ENCODE peak calls at places on chromosomes 13 and 19, in nine cellular contexts. One of them, this sample, is unnamed.

GRCh38 chr19:4523306-4524110 is 5.2 kb upstream of the PLIN4 start:
- DNase-seq in Jurkat, Clone E6-1: no peak
- DNase-seq in fibroblast of pulmonary artery: peak; percentile 49
- DNase-seq in AG04450: no peak
- DNase-seq in left ventricle myocardium inferior: peak; percentile 51
- DNase-seq in epithelial cell of esophagus: peak; percentile 36
- DNase-seq in neuronal stem cell: no peak
- DNase-seq in heart left ventricle: peak; percentile 80
- DNase-seq in IMR-90: peak; percentile 10
- DNase-seq in this sample: no peak

GRCh38 chr19:3055741-3056453 is 6.4 kb downstream of the TLE5 start:
- DNase-seq in IMR-90: no peak
- DNase-seq in fibroblast of pulmonary artery: no peak
- DNase-seq in Jurkat, Clone E6-1: no peak
- DNase-seq in left ventricle myocardium inferior: no peak
- DNase-seq in AG04450: no peak
- DNase-seq in epithelial cell of esophagus: peak; percentile 96
- DNase-seq in neuronal stem cell: no peak
- DNase-seq in heart left ventricle: no peak
- DNase-seq in this sample: no peak

GRCh38 chr19:6551607-6552450 is 21.0 kb downstream of the TNFSF9 start:
- DNase-seq in AG04450: no peak
- DNase-seq in Jurkat, Clone E6-1: peak; percentile 76
- DNase-seq in IMR-90: no peak
- DNase-seq in epithelial cell of esophagus: no peak
- DNase-seq in left ventricle myocardium inferior: no peak
- DNase-seq in neuronal stem cell: no peak
- DNase-seq in fibroblast of pulmonary artery: no peak
- DNase-seq in heart left ventricle: no peak
- DNase-seq in this sample: no peak

GRCh38 chr13:88235441-88235840 is 564.3 kb downstream of the SLITRK5 start:
- DNase-seq in IMR-90: no peak
- DNase-seq in Jurkat, Clone E6-1: no peak
- DNase-seq in epithelial cell of esophagus: no peak
- DNase-seq in fibroblast of pulmonary artery: no peak
- DNase-seq in neuronal stem cell: no peak
- DNase-seq in heart left ventricle: no peak
- DNase-seq in left ventricle myocardium inferior: no peak
- DNase-seq in AG04450: no peak
- DNase-seq in this sample: no peak

GRCh38 chr19:11381535-11382369 is 2.4 kb downstream of the EPOR start:
- DNase-seq in heart left ventricle: peak; percentile 88
- DNase-seq in Jurkat, Clone E6-1: peak; percentile 64
- DNase-seq in epithelial cell of esophagus: peak; percentile 89
- DNase-seq in IMR-90: peak; percentile 88
- DNase-seq in fibroblast of pulmonary artery: peak; percentile 87
- DNase-seq in left ventricle myocardium inferior: peak; percentile 76
- DNase-seq in neuronal stem cell: peak; percentile 83
- DNase-seq in AG04450: no peak
- DNase-seq in this sample: no peak

GRCh38 chr13:37690361-37690760 is 91.8 kb upstream of the POSTN start:
- DNase-seq in fibroblast of pulmonary artery: no peak
- DNase-seq in Jurkat, Clone E6-1: no peak
- DNase-seq in neuronal stem cell: no peak
- DNase-seq in epithelial cell of esophagus: peak; percentile 2
- DNase-seq in left ventricle myocardium inferior: no peak
- DNase-seq in IMR-90: no peak
- DNase-seq in heart left ventricle: no peak
- DNase-seq in AG04450: no peak
- DNase-seq in this sample: no peak

GRCh38 chr19:30085394-30085793 is 143.4 kb downstream of the URI1 start:
- DNase-seq in heart left ventricle: peak; percentile 48
- DNase-seq in epithelial cell of esophagus: no peak
- DNase-seq in IMR-90: no peak
- DNase-seq in neuronal stem cell: no peak
- DNase-seq in fibroblast of pulmonary artery: no peak
- DNase-seq in left ventricle myocardium inferior: no peak
- DNase-seq in Jurkat, Clone E6-1: no peak
- DNase-seq in AG04450: no peak
- DNase-seq in this sample: no peak

GRCh38 chr19:5977222-5977784 is 637 bp downstream of the RANBP3 start:
- DNase-seq in IMR-90: no peak
- DNase-seq in left ventricle myocardium inferior: no peak
- DNase-seq in epithelial cell of esophagus: no peak
- DNase-seq in Jurkat, Clone E6-1: no peak
- DNase-seq in neuronal stem cell: no peak
- DNase-seq in fibroblast of pulmonary artery: no peak
- DNase-seq in heart left ventricle: no peak
- DNase-seq in AG04450: no peak
- DNase-seq in this sample: no peak

GRCh38 chr13:98083507-98083906 is 59.4 kb upstream of the FARP1 start:
- DNase-seq in epithelial cell of esophagus: peak; percentile 56
- DNase-seq in neuronal stem cell: no peak
- DNase-seq in left ventricle myocardium inferior: no peak
- DNase-seq in AG04450: peak; percentile 83
- DNase-seq in fibroblast of pulmonary artery: peak; percentile 90
- DNase-seq in Jurkat, Clone E6-1: no peak
- DNase-seq in IMR-90: peak; percentile 98
- DNase-seq in heart left ventricle: no peak
- DNase-seq in this sample: no peak

GRCh38 chr13:74755065-74755464 is 620.9 kb upstream of the KLF12 start:
- DNase-seq in AG04450: no peak
- DNase-seq in left ventricle myocardium inferior: no peak
- DNase-seq in neuronal stem cell: no peak
- DNase-seq in epithelial cell of esophagus: no peak
- DNase-seq in fibroblast of pulmonary artery: no peak
- DNase-seq in heart left ventricle: no peak
- DNase-seq in Jurkat, Clone E6-1: no peak
- DNase-seq in IMR-90: no peak
- DNase-seq in this sample: no peak

GRCh38 chr13:44713793-44714469 is 137.8 kb upstream of the TSC22D1 start:
- DNase-seq in IMR-90: peak; percentile 94
- DNase-seq in AG04450: peak; percentile 84
- DNase-seq in heart left ventricle: no peak
- DNase-seq in epithelial cell of esophagus: peak; percentile 93
- DNase-seq in Jurkat, Clone E6-1: no peak
- DNase-seq in fibroblast of pulmonary artery: peak; percentile 92
- DNase-seq in neuronal stem cell: no peak
- DNase-seq in left ventricle myocardium inferior: no peak
- DNase-seq in this sample: no peak

GRCh38 chr13:113029487-113030258 is 60.7 kb downstream of the MCF2L start:
- DNase-seq in fibroblast of pulmonary artery: peak; percentile 15
- DNase-seq in epithelial cell of esophagus: no peak
- DNase-seq in left ventricle myocardium inferior: no peak
- DNase-seq in neuronal stem cell: peak; percentile 59
- DNase-seq in IMR-90: no peak
- DNase-seq in heart left ventricle: no peak
- DNase-seq in AG04450: no peak
- DNase-seq in Jurkat, Clone E6-1: no peak
- DNase-seq in this sample: no peak

GRCh38 chr13:45604892-45605291 is 10.6 kb downstream of the ERICH6B start:
- DNase-seq in epithelial cell of esophagus: no peak
- DNase-seq in neuronal stem cell: no peak
- DNase-seq in fibroblast of pulmonary artery: no peak
- DNase-seq in AG04450: no peak
- DNase-seq in Jurkat, Clone E6-1: no peak
- DNase-seq in left ventricle myocardium inferior: no peak
- DNase-seq in heart left ventricle: no peak
- DNase-seq in IMR-90: no peak
- DNase-seq in this sample: no peak

GRCh38 chr19:49133621-49134454 is 14.5 kb downstream of the PPFIA3 start:
- DNase-seq in fibroblast of pulmonary artery: peak; percentile 58
- DNase-seq in left ventricle myocardium inferior: peak; percentile 71
- DNase-seq in AG04450: no peak
- DNase-seq in epithelial cell of esophagus: peak; percentile 86
- DNase-seq in heart left ventricle: peak; percentile 86
- DNase-seq in Jurkat, Clone E6-1: no peak
- DNase-seq in neuronal stem cell: no peak
- DNase-seq in IMR-90: peak; percentile 70
- DNase-seq in this sample: no peak

GRCh38 chr19:4229179-4229931 is at the start of gene EBI3:
- DNase-seq in fibroblast of pulmonary artery: peak; percentile 63
- DNase-seq in AG04450: no peak
- DNase-seq in IMR-90: peak; percentile 65
- DNase-seq in neuronal stem cell: no peak
- DNase-seq in left ventricle myocardium inferior: peak; percentile 36
- DNase-seq in heart left ventricle: no peak
- DNase-seq in Jurkat, Clone E6-1: no peak
- DNase-seq in epithelial cell of esophagus: no peak
- DNase-seq in this sample: no peak

GRCh38 chr13:111948281-111948680 is 118.7 kb upstream of the SOX1 start:
- DNase-seq in IMR-90: no peak
- DNase-seq in Jurkat, Clone E6-1: no peak
- DNase-seq in epithelial cell of esophagus: no peak
- DNase-seq in fibroblast of pulmonary artery: no peak
- DNase-seq in neuronal stem cell: no peak
- DNase-seq in AG04450: no peak
- DNase-seq in heart left ventricle: no peak
- DNase-seq in left ventricle myocardium inferior: no peak
- DNase-seq in this sample: no peak

GRCh38 chr13:35855531-35856019 is 275.6 kb downstream of the DCLK1 start:
- DNase-seq in left ventricle myocardium inferior: no peak
- DNase-seq in Jurkat, Clone E6-1: no peak
- DNase-seq in neuronal stem cell: peak; percentile 8
- DNase-seq in epithelial cell of esophagus: peak; percentile 89
- DNase-seq in IMR-90: no peak
- DNase-seq in fibroblast of pulmonary artery: peak; percentile 21
- DNase-seq in heart left ventricle: no peak
- DNase-seq in AG04450: no peak
- DNase-seq in this sample: peak; percentile 75

DNA sequence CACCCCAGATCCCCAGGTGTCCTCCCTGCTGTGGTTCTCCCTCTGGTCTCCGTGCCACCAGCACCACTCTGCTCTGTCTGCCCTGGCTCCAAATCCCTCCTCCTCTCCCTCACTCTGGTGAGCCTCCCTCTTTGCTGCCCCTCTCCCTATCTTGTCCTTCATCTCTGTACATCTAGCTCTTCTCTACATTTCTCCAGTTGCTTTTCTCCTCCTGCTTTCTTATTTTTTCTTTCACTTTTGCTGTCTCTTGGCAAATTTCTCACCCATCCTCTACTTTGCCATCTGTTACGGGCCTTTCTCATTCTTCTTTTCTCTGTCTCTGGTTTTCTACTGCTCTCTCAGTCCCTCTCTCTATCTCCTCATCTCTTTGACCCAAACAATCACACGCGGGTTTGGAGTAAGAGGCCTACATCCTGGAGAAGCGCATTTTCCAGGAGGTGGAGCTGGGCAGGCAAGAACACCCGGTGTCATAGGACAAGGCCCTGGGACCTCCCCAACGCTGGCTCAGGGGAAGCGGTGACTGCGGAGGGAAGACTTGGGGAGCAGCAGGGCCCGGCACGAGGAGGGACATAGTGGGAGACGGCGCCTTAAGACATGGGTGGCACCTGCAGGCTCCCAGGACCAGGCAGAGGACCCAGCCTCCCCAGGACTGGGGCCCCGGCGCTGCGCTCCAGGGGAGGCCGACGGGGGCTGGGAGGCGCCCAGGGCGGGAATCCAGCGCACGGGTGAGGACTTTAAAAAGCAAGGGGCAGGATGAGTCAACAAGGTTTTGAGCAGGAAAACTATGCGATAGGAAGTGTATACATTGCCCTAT is 9.9 kb downstream of the ZNF611 start:
- DNase-seq in fibroblast of pulmonary artery: no peak
- DNase-seq in epithelial cell of esophagus: no peak
- DNase-seq in Jurkat, Clone E6-1: no peak
- DNase-seq in neuronal stem cell: no peak
- DNase-seq in heart left ventricle: no peak
- DNase-seq in left ventricle myocardium inferior: no peak
- DNase-seq in IMR-90: no peak
- DNase-seq in AG04450: no peak
- DNase-seq in this sample: no peak
- H3K4me3 ChIP-seq in fibroblast of pulmonary artery: no peak overlapping the region
- H3K4me3 ChIP-seq in epithelial cell of esophagus: no peak overlapping the region
- H3K4me3 ChIP-seq in Jurkat, Clone E6-1: no peak overlapping the region
- H3K4me3 ChIP-seq in neuronal stem cell: no peak overlapping the region
- H3K4me3 ChIP-seq in heart left ventricle: no peak overlapping the region
- H3K4me3 ChIP-seq in left ventricle myocardium inferior: no peak overlapping the region
- H3K4me3 ChIP-seq in IMR-90: no peak overlapping the region
- H3K4me3 ChIP-seq in AG04450: no peak overlapping the region
- H3K4me3 ChIP-seq in this sample: no peak overlapping the region

GRCh38 chr13:110377178-110378175 is 70.4 kb downstream of the COL4A2 start:
- DNase-seq in AG04450: no peak
- DNase-seq in epithelial cell of esophagus: no peak
- DNase-seq in left ventricle myocardium inferior: no peak
- DNase-seq in Jurkat, Clone E6-1: no peak
- DNase-seq in neuronal stem cell: no peak
- DNase-seq in heart left ventricle: no peak
- DNase-seq in IMR-90: no peak
- DNase-seq in fibroblast of pulmonary artery: no peak
- DNase-seq in this sample: no peak
- H3K4me3 ChIP-seq in AG04450: no peak overlapping the region
- H3K4me3 ChIP-seq in epithelial cell of esophagus: no peak overlapping the region
- H3K4me3 ChIP-seq in left ventricle myocardium inferior: no peak overlapping the region
- H3K4me3 ChIP-seq in Jurkat, Clone E6-1: no peak overlapping the region
- H3K4me3 ChIP-seq in neuronal stem cell: no peak overlapping the region
- H3K4me3 ChIP-seq in heart left ventricle: no peak overlapping the region
- H3K4me3 ChIP-seq in IMR-90: no peak overlapping the region
- H3K4me3 ChIP-seq in fibroblast of pulmonary artery: no peak overlapping the region
- H3K4me3 ChIP-seq in this sample: no peak overlapping the region

DNA sequence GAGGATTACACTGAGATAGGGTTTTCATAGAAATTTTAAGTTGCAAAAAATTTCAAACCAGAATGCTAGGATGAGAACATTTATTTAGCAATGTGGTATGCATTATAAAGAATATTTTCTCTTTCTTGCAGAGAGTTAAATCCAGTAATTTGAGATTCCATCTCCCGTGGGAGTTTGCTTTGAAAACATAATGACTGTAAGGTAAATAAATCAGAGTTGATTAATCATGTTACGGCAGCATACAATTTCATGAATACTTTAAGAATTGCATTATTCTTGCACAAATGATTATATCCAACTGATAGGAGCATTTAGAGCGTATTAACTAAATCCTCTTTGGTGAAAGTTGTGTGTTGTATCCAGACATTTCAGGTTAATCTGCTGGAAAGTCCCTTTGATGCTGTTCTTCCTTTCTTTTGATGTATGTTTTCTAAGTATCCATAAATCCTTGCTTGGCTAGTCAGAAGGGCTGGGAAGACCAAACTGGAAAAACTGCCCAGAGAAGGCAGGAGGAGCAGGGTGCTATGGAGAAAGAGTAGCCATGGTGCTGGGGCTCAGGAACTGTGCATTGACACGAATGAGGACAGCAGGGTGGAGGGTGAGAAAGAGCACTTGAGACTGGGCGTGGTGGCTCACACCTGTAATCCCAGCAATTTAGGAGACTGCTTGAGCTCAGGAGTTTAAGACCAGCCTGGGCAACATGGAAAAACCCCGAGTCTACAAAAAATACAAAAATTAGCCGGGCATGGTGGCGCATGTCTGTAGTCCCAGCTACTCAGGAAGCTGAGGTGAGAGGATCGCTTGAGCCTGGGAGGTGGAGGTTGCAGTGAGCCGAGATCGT is 4.8 kb upstream of the GJA3 start:
- DNase-seq in epithelial cell of esophagus: peak; percentile 56
- DNase-seq in fibroblast of pulmonary artery: no peak
- DNase-seq in AG04450: peak; percentile 36
- DNase-seq in heart left ventricle: no peak
- DNase-seq in Jurkat, Clone E6-1: no peak
- DNase-seq in IMR-90: peak; percentile 74
- DNase-seq in left ventricle myocardium inferior: no peak
- DNase-seq in neuronal stem cell: no peak
- DNase-seq in this sample: no peak
- H3K4me3 ChIP-seq in epithelial cell of esophagus: no peak overlapping the region
- H3K4me3 ChIP-seq in fibroblast of pulmonary artery: no peak overlapping the region
- H3K4me3 ChIP-seq in AG04450: no peak overlapping the region
- H3K4me3 ChIP-seq in heart left ventricle: no peak overlapping the region
- H3K4me3 ChIP-seq in Jurkat, Clone E6-1: no peak overlapping the region
- H3K4me3 ChIP-seq in IMR-90: no peak overlapping the region
- H3K4me3 ChIP-seq in left ventricle myocardium inferior: no peak overlapping the region
- H3K4me3 ChIP-seq in neuronal stem cell: no peak overlapping the region
- H3K4me3 ChIP-seq in this sample: no peak overlapping the region

GRCh38 chr19:37114001-37114400 is 35.8 kb downstream of the ZNF420 start:
- DNase-seq in left ventricle myocardium inferior: no peak
- DNase-seq in Jurkat, Clone E6-1: no peak
- DNase-seq in IMR-90: no peak
- DNase-seq in fibroblast of pulmonary artery: no peak
- DNase-seq in epithelial cell of esophagus: no peak
- DNase-seq in heart left ventricle: no peak
- DNase-seq in AG04450: no peak
- DNase-seq in neuronal stem cell: no peak
- DNase-seq in this sample: no peak
- H3K4me3 ChIP-seq in left ventricle myocardium inferior: no peak overlapping the region
- H3K4me3 ChIP-seq in Jurkat, Clone E6-1: no peak overlapping the region
- H3K4me3 ChIP-seq in IMR-90: no peak overlapping the region
- H3K4me3 ChIP-seq in fibroblast of pulmonary artery: no peak overlapping the region
- H3K4me3 ChIP-seq in epithelial cell of esophagus: no peak overlapping the region
- H3K4me3 ChIP-seq in heart left ventricle: no peak overlapping the region
- H3K4me3 ChIP-seq in AG04450: no peak overlapping the region
- H3K4me3 ChIP-seq in neuronal stem cell: no peak overlapping the region
- H3K4me3 ChIP-seq in this sample: no peak overlapping the region